ENCODE peak calls at places on chromosome 11, in ten cellular contexts. S is midbrain, Z is AG08395, C is kidney epithelial cell, Q is fibroblast of pulmonary artery, H is GM12865, V is adrenal gland, W is kidney glomerular epithelial cell, A is mesenteric fat pad, G is neural crest cell. P is an unnamed sample.

GRCh38 chr11:77598195-77598594 is 8.4 kb downstream of the AQP11 start:
- DNase-seq in G (no peak), A (no peak), S (no peak), W (no peak), Z (no peak), Q (no peak), V (no peak), H (no peak), C (no peak), P (no peak)

GRCh38 chr11:82533628-82534353 is 199.9 kb downstream of the FAM181B start:
- DNase-seq in Z (no peak), C (no peak), S (no peak), G (no peak), H (no peak), V (no peak), A (no peak), Q (no peak), W (no peak), P (no peak)

GRCh38 chr11:72985645-72986044 is 156.5 kb downstream of the FCHSD2 start:
- DNase-seq in Z (no peak), C (no peak), Q (peak), S (no peak), W (no peak), H (no peak), V (no peak), A (no peak), G (no peak), P (no peak)

GRCh38 chr11:69337211-69337721 is 43.3 kb downstream of the MYEOV start:
- DNase-seq in C (no peak), Q (no peak), H (peak), W (no peak), V (peak), G (no peak), S (no peak), A (no peak), Z (no peak), P (no peak)

GRCh38 chr11:15258433-15259350 is 144.0 kb downstream of the INSC start:
- DNase-seq in W (peak), C (peak), A (no peak), G (no peak), Q (peak), Z (peak), S (peak), H (no peak), V (no peak), P (peak)

GRCh38 chr11:23013509-23013908 is 153.2 kb upstream of the CCDC179 start:
- DNase-seq in A (no peak), Z (no peak), W (no peak), S (no peak), Q (no peak), C (no peak), V (no peak), G (no peak), H (no peak), P (no peak)

GRCh38 chr11:125062931-125063428 is at the start of gene SLC37A2:
- DNase-seq in V (peak), H (peak), Z (peak), C (no peak), Q (peak), W (peak), A (peak), G (peak), S (peak), P (no peak)

GRCh38 chr11:112417339-112417738 is 156.7 kb upstream of the PLET1 start:
- DNase-seq in S (no peak), Z (no peak), G (no peak), W (no peak), H (no peak), A (no peak), Q (no peak), C (no peak), V (no peak), P (no peak)

GRCh38 chr11:73554677-73555320 is 43.1 kb downstream of the FAM168A start:
- DNase-seq in G (no peak), H (no peak), A (no peak), Z (no peak), S (no peak), V (no peak), Q (no peak), C (no peak), W (no peak), P (no peak)

GRCh38 chr11:7551571-7551970 is 37.8 kb downstream of the PPFIBP2 start:
- DNase-seq in G (no peak), C (no peak), W (peak), S (no peak), V (no peak), H (no peak), A (no peak), Q (peak), Z (peak), P (no peak)

GRCh38 chr11:31233425-31233824 is 136.1 kb downstream of the DCDC1 start:
- DNase-seq in C (no peak), V (no peak), G (no peak), W (peak), Z (no peak), H (peak), S (no peak), A (no peak), Q (peak), P (no peak)

GRCh38 chr11:8031248-8032115 is 44.3 kb downstream of the EIF3F start:
- DNase-seq in V (no peak), A (peak), Q (no peak), Z (no peak), H (no peak), W (no peak), C (no peak), G (no peak), S (no peak), P (no peak)

GRCh38 chr11:87301785-87302540 is 264.2 kb downstream of the TMEM135 start:
- DNase-seq in S (no peak), V (no peak), Q (no peak), Z (no peak), H (no peak), A (no peak), W (no peak), C (peak), G (no peak), P (no peak)

GRCh38 chr11:70517996-70518907 is 119.9 kb downstream of the CTTN start:
- DNase-seq in G (no peak), W (no peak), Z (peak), H (peak), A (no peak), S (no peak), V (no peak), C (peak), Q (no peak), P (peak)

GRCh38 chr11:116148645-116149044 is 624.1 kb downstream of the BUD13 start:
- DNase-seq in Z (no peak), S (no peak), C (no peak), A (no peak), W (no peak), Q (no peak), G (no peak), V (no peak), H (no peak), P (no peak)

GRCh38 chr11:27642954-27643353 is 57.3 kb downstream of the BDNF start:
- DNase-seq in G (no peak), S (no peak), V (no peak), W (no peak), C (no peak), Q (no peak), H (no peak), A (no peak), Z (no peak), P (no peak)

GRCh38 chr11:117623831-117624271 is 173.2 kb downstream of the DSCAML1 start:
- DNase-seq in W (peak), C (no peak), S (no peak), V (no peak), Z (no peak), Q (no peak), G (no peak), H (no peak), A (no peak), P (no peak)

GRCh38 chr11:77084581-77085191 is 17.9 kb downstream of the CAPN5 start:
- DNase-seq in Z (no peak), A (peak), W (no peak), H (no peak), V (no peak), Q (no peak), G (no peak), C (no peak), S (no peak), P (no peak)

GRCh38 chr11:105046898-105047579 is 1.9 kb upstream of the CARD16 start:
- DNase-seq in C (peak), V (no peak), W (peak), Q (peak), A (no peak), S (no peak), Z (peak), G (no peak), H (no peak), P (peak)

GRCh38 chr11:45576461-45577215 is 88.8 kb downstream of the CHST1 start:
- DNase-seq in C (no peak), H (no peak), W (no peak), V (no peak), G (no peak), Q (no peak), Z (no peak), S (no peak), A (no peak), P (no peak)

GRCh38 chr11:34397120-34397519 is 39.3 kb upstream of the ABTB2 start:
- DNase-seq in H (no peak), W (no peak), S (no peak), A (no peak), C (no peak), G (no peak), V (no peak), Q (no peak), Z (no peak), P (no peak)

GRCh38 chr11:130850185-130850944 is 65.9 kb downstream of the SNX19 start:
- DNase-seq in H (no peak), G (no peak), V (no peak), S (no peak), C (no peak), A (no peak), Z (no peak), Q (no peak), W (no peak), P (no peak)

GRCh38 chr11:60946601-60947265 is 5.2 kb downstream of the SLC15A3 start:
- DNase-seq in H (no peak), G (no peak), V (no peak), S (no peak), A (no peak), Q (no peak), W (no peak), C (no peak), Z (no peak), P (no peak)

GRCh38 chr11:72511393-72512047 is 77.2 kb upstream of the CLPB start:
- DNase-seq in S (no peak), A (no peak), C (no peak), V (no peak), Z (no peak), H (no peak), Q (peak), G (no peak), W (no peak), P (no peak)

GRCh38 chr11:117685566-117685965 is 111.5 kb downstream of the DSCAML1 start:
- DNase-seq in V (no peak), A (no peak), G (no peak), Z (no peak), S (no peak), Q (no peak), W (no peak), H (no peak), C (no peak), P (no peak)

GRCh38 chr11:15176646-15177163 is 62.0 kb downstream of the INSC start:
- DNase-seq in C (no peak), Z (no peak), A (no peak), S (no peak), Q (no peak), W (no peak), V (no peak), G (no peak), H (no peak), P (no peak)

GRCh38 chr11:8649361-8649760 is 33.1 kb downstream of the TRIM66 start:
- DNase-seq in C (no peak), S (no peak), A (no peak), H (no peak), V (no peak), W (no peak), G (no peak), Q (peak), Z (peak), P (peak)

GRCh38 chr11:59025097-59025496 is 61.0 kb upstream of the GLYATL1B start:
- DNase-seq in V (no peak), C (no peak), S (no peak), G (no peak), Q (no peak), H (no peak), W (no peak), A (no peak), Z (no peak), P (no peak)

GRCh38 chr11:122917311-122917710 is 34.8 kb downstream of the JHY start:
- DNase-seq in Z (no peak), W (peak), G (no peak), A (no peak), H (no peak), V (no peak), C (peak), S (no peak), Q (peak), P (peak)

GRCh38 chr11:34191592-34191991 is 86.2 kb downstream of the NAT10 start:
- DNase-seq in W (no peak), C (no peak), G (no peak), A (no peak), Q (no peak), S (no peak), Z (no peak), H (no peak), V (no peak), P (no peak)

GRCh38 chr11:8826145-8826786 is 84.7 kb upstream of the AKIP1 start:
- DNase-seq in W (peak), H (no peak), A (no peak), S (no peak), C (no peak), Q (peak), Z (peak), G (no peak), V (no peak), P (no peak)

GRCh38 chr11:27621440-27622161 is 78.7 kb downstream of the BDNF start:
- DNase-seq in W (no peak), Q (peak), Z (peak), A (no peak), G (no peak), S (no peak), C (no peak), V (no peak), H (no peak), P (no peak)

GRCh38 chr11:2521681-2522630 is 77.1 kb downstream of the KCNQ1 start:
- DNase-seq in A (peak), G (no peak), V (peak), S (no peak), H (no peak), Z (no peak), Q (no peak), C (no peak), W (no peak), P (no peak)

GRCh38 chr11:77191429-77191822 is 63.4 kb downstream of the MYO7A start:
- DNase-seq in V (no peak), Z (no peak), Q (no peak), C (no peak), H (no peak), S (no peak), W (no peak), G (no peak), A (no peak), P (no peak)

GRCh38 chr11:61567286-61568061 is 13.4 kb downstream of the SYT7 start:
- DNase-seq in A (peak), C (no peak), W (peak), V (peak), Z (peak), G (peak), S (peak), H (peak), Q (peak), P (peak)

GRCh38 chr11:69358398-69359080 is 64.6 kb downstream of the MYEOV start:
- DNase-seq in C (no peak), H (no peak), G (no peak), V (peak), A (peak), Z (no peak), W (no peak), S (no peak), Q (no peak), P (no peak)

GRCh38 chr11:19326499-19326898 is 85.8 kb upstream of the E2F8 start:
- DNase-seq in A (no peak), S (no peak), Z (peak), W (peak), V (no peak), C (no peak), H (no peak), Q (peak), G (no peak), P (no peak)

GRCh38 chr11:575324-575995 is 810 bp upstream of the PHRF1 start:
- DNase-seq in H (no peak), Z (peak), C (no peak), V (no peak), A (no peak), S (no peak), Q (peak), G (no peak), W (no peak), P (no peak)

GRCh38 chr11:47389577-47390072 is 11.3 kb upstream of the SPI1 start:
- DNase-seq in H (no peak), W (no peak), A (no peak), V (no peak), Q (no peak), Z (no peak), S (no peak), G (no peak), C (no peak), P (no peak)

P was measured in stromal cell of bone marrow.